ENCODE peak calls at places on chromosomes 11 and 22, in five cellular contexts. H, Y, N, S and W are unnamed samples.

GRCh38 chr11:119847836-119848235 is 118.8 kb upstream of the NECTIN1 start:
- DNase-seq in H (no peak), Y (no peak), N (no peak), S (no peak), W (no peak)

GRCh38 chr11:70127653-70128434 is 49.7 kb downstream of the ANO1 start:
- DNase-seq in H (no peak), Y (no peak), N (peak; percentile 19), S (no peak), W (no peak)

GRCh38 chr11:108593214-108593909 is at the start of gene EXPH5:
- DNase-seq in H (peak; percentile 93), Y (peak; percentile 4), N (peak; percentile 68), S (peak; percentile 98), W (peak; percentile 98)

GRCh38 chr22:50473088-50473487 is 1.7 kb downstream of the SBF1 start:
- DNase-seq in H (no peak), Y (peak; percentile 85), N (no peak), S (no peak), W (no peak)

GRCh38 chr11:2815762-2816496 is 69.6 kb downstream of the CDKN1C start:
- DNase-seq in H (no peak), Y (no peak), N (no peak), S (no peak), W (no peak)

GRCh38 chr11:113862430-113862829 is 12.9 kb downstream of the USP28 start:
- DNase-seq in H (peak; percentile 4), Y (no peak), N (no peak), S (no peak), W (no peak)

GRCh38 chr11:44014968-44015623 is 32.7 kb upstream of the ACCSL start:
- DNase-seq in H (no peak), Y (no peak), N (peak; percentile 55), S (no peak), W (no peak)

GRCh38 chr22:41598081-41598480 is 8.4 kb upstream of the PMM1 start:
- DNase-seq in H (peak; percentile 60), Y (no peak), N (peak; percentile 61), S (no peak), W (no peak)

GRCh38 chr22:17237031-17237668 is 17.9 kb upstream of the ADA2 start:
- DNase-seq in H (no peak), Y (peak; percentile 67), N (no peak), S (no peak), W (no peak)

GRCh38 chr11:67409261-67409666 is 5.4 kb downstream of the TBC1D10C start:
- DNase-seq in H (no peak), Y (peak; percentile 95), N (no peak), S (no peak), W (no peak)

GRCh38 chr11:129280027-129280811 is 88.1 kb upstream of the ARHGAP32 start:
- DNase-seq in H (peak; percentile 65), Y (no peak), N (peak; percentile 70), S (no peak), W (no peak)

GRCh38 chr11:63709336-63709735 is 28.0 kb downstream of the RTN3 start:
- DNase-seq in H (no peak), Y (no peak), N (no peak), S (no peak), W (no peak)

GRCh38 chr22:26610072-26610958 is 7.5 kb downstream of the CRYBB1 start:
- DNase-seq in H (peak; percentile 95), Y (peak; percentile 81), N (peak; percentile 97), S (no peak), W (no peak)

GRCh38 chr11:70820311-70820710 is 422.0 kb downstream of the CTTN start:
- DNase-seq in H (no peak), Y (no peak), N (no peak), S (no peak), W (no peak)

GRCh38 chr22:17919276-17920144 is 104.9 kb downstream of the MICAL3 start:
- DNase-seq in H (no peak), Y (no peak), N (no peak), S (no peak), W (no peak)

GRCh38 chr11:103071008-103071407 is 21.0 kb downstream of the DCUN1D5 start:
- DNase-seq in H (no peak), Y (no peak), N (no peak), S (no peak), W (no peak)

GRCh38 chr11:46697303-46697702 is 3.1 kb downstream of the ARHGAP1 start:
- DNase-seq in H (no peak), Y (no peak), N (no peak), S (no peak), W (no peak)

GRCh38 chr11:67367014-67367835 is 6.2 kb downstream of the CLCF1 start:
- DNase-seq in H (peak; percentile 37), Y (no peak), N (no peak), S (no peak), W (no peak)

GRCh38 chr22:44968736-44969135 is 41.1 kb downstream of the PHF21B start:
- DNase-seq in H (no peak), Y (no peak), N (no peak), S (no peak), W (no peak)

GRCh38 chr11:2388431-2389024 is 11.4 kb downstream of the CD81 start:
- DNase-seq in H (no peak), Y (no peak), N (no peak), S (no peak), W (no peak)

GRCh38 chr22:40462195-40462988 is 92.0 kb downstream of the SGSM3 start:
- DNase-seq in H (no peak), Y (peak; percentile 53), N (no peak), S (no peak), W (no peak)

GRCh38 chr11:30730011-30730410 is 143.9 kb upstream of the MPPED2 start:
- DNase-seq in H (no peak), Y (no peak), N (no peak), S (no peak), W (no peak)

GRCh38 chr11:14773755-14774154 is 118.3 kb downstream of the CYP2R1 start:
- DNase-seq in H (peak; percentile 5), Y (peak; percentile 2), N (no peak), S (no peak), W (no peak)

GRCh38 chr11:68471360-68472340 is 11.1 kb downstream of the PPP6R3 start:
- DNase-seq in H (peak; percentile 89), Y (no peak), N (peak; percentile 82), S (no peak), W (no peak)

GRCh38 chr11:2578006-2578933 is 121.5 kb downstream of the KCNQ1OT1 start:
- DNase-seq in H (no peak), Y (no peak), N (no peak), S (no peak), W (no peak)

GRCh38 chr22:31144223-31144622 is 3.9 kb upstream of the PLA2G3 start:
- DNase-seq in H (no peak), Y (no peak), N (peak; percentile 42), S (no peak), W (no peak)

GRCh38 chr22:37162221-37163095 is 12.7 kb upstream of the IL2RB start:
- DNase-seq in H (no peak), Y (no peak), N (no peak), S (no peak), W (no peak)

GRCh38 chr22:37189011-37189466 is 992 bp upstream of the C1QTNF6 start:
- DNase-seq in H (no peak), Y (no peak), N (no peak), S (no peak), W (no peak)

GRCh38 chr11:65468874-65469333 is 29.9 kb upstream of the MALAT1 start:
- DNase-seq in H (peak; percentile 58), Y (peak; percentile 83), N (no peak), S (peak; percentile 79), W (peak; percentile 87)

GRCh38 chr11:46389450-46390330 is 1.9 kb downstream of the CHRM4 start:
- DNase-seq in H (peak; percentile 85), Y (peak; percentile 64), N (peak; percentile 46), S (peak; percentile 58), W (peak; percentile 52)

GRCh38 chr11:8203980-8204379 is 35.2 kb upstream of the RIC3 start:
- DNase-seq in H (no peak), Y (no peak), N (no peak), S (no peak), W (no peak)

GRCh38 chr11:13126430-13126829 is 117.3 kb downstream of the RASSF10 start:
- DNase-seq in H (peak; percentile 96), Y (no peak), N (peak; percentile 99), S (peak; percentile 94), W (peak; percentile 79)